ENCODE peak calls at places on chromosome 12, in four cellular contexts. R is gastrocnemius medialis, U is suprapubic skin, M is lower lobe of right lung. Y is an unnamed sample.

GRCh38 chr12:12266389-12266872 is 413 bp downstream of the LRP6 start:
- DNase-seq in R (peak; percentile 20), U (no peak), M (no peak), Y (no peak)

GRCh38 chr12:131430158-131430772 is 280.6 kb upstream of the SFSWAP start:
- DNase-seq in R (no peak), U (no peak), M (no peak), Y (no peak)

GRCh38 chr12:84553331-84554117 is 359.1 kb downstream of the SLC6A15 start:
- DNase-seq in R (no peak), U (no peak), M (no peak), Y (no peak)

GRCh38 chr12:26361964-26362363 is 166.6 kb downstream of the SSPN start:
- DNase-seq in R (no peak), U (no peak), M (no peak), Y (no peak)

GRCh38 chr12:73629893-73630872 is 907.5 kb upstream of the ATXN7L3B start:
- DNase-seq in R (no peak), U (no peak), M (no peak), Y (no peak)

GRCh38 chr12:6114476-6114870 is 10.0 kb downstream of the VWF start:
- DNase-seq in R (no peak), U (peak; percentile 71), M (no peak), Y (no peak)

GRCh38 chr12:129163861-129164260 is 310.6 kb downstream of the GLT1D1 start:
- DNase-seq in R (no peak), U (no peak), M (no peak), Y (no peak)

GRCh38 chr12:56763753-56764657 is 881 bp downstream of the HSD17B6 start:
- DNase-seq in R (no peak), U (no peak), M (no peak), Y (no peak)

GRCh38 chr12:120172053-120172452 is 22.5 kb downstream of the GCN1 start:
- DNase-seq in R (no peak), U (no peak), M (no peak), Y (no peak)

GRCh38 chr12:124678421-124678893 is 111.0 kb upstream of the NCOR2 start:
- DNase-seq in R (no peak), U (no peak), M (no peak), Y (no peak)

GRCh38 chr12:124739953-124740561 is 123.6 kb downstream of the SCARB1 start:
- DNase-seq in R (no peak), U (no peak), M (no peak), Y (no peak)

GRCh38 chr12:21301-22189 is 45.0 kb upstream of the IQSEC3 start:
- DNase-seq in R (no peak), U (peak; percentile 77), M (peak; percentile 71), Y (no peak)

GRCh38 chr12:77888611-77889010 is 57.9 kb downstream of the NAV3 start:
- DNase-seq in R (no peak), U (no peak), M (no peak), Y (no peak)

GRCh38 chr12:34292736-34293625 is 270.7 kb downstream of the ALG10 start:
- DNase-seq in R (peak; percentile 6), U (peak; percentile 64), M (peak; percentile 19), Y (no peak)

GRCh38 chr12:130872179-130873096 is 572 bp downstream of the RAN start:
- DNase-seq in R (peak; percentile 11), U (no peak), M (peak; percentile 61), Y (no peak)

GRCh38 chr12:23057571-23057970 is 432.6 kb downstream of the ETNK1 start:
- DNase-seq in R (no peak), U (no peak), M (no peak), Y (no peak)

GRCh38 chr12:11134300-11134699 is at the start of gene TAS2R30:
- DNase-seq in R (no peak), U (no peak), M (no peak), Y (no peak)

GRCh38 chr12:110622582-110622981 is 8.7 kb downstream of the TCTN1 start:
- DNase-seq in R (no peak), U (no peak), M (no peak), Y (no peak)

GRCh38 chr12:4307593-4308333 is 13.2 kb upstream of the TIGAR start:
- DNase-seq in R (peak; percentile 62), U (no peak), M (peak; percentile 67), Y (no peak)

GRCh38 chr12:57224973-57225679 is 4.4 kb upstream of the SHMT2 start:
- DNase-seq in R (no peak), U (no peak), M (peak; percentile 80), Y (no peak)

GRCh38 chr12:132606466-132606865 is 3.9 kb downstream of the LRCOL1 start:
- DNase-seq in R (no peak), U (no peak), M (no peak), Y (no peak)

GRCh38 chr12:2094597-2094996 is 41.8 kb downstream of the CACNA1C start:
- DNase-seq in R (no peak), U (no peak), M (no peak), Y (no peak)
- H3K4me1 ChIP-seq in R (no peaks in the 10 kb centered on the region), U (no peaks in the 10 kb centered on the region), M (peaks cover 10% of the 10 kb centered on the region), Y (peaks cover 46% of the 10 kb centered on the region)

DNA sequence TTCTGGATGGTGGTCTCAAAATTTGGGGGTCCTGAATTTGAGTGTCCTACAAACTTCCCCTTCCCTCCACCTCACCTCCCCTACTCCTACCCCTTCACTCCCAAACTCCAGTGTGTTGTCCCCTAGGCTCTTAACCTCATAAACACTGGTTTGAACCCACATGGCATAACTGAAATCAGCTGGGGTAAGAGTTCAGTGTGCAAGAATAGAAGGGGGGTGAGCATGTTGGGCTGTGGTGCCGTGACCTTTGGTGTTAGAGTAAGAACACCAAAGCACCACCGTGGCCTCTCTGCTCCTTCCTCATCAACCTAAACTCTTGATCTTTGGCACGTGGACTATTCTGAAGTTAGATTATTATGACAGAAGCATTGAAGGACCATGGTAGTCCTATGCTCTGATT is 11.0 kb downstream of the PCBP2 start:
- DNase-seq in R (peak; percentile 6), U (no peak), M (no peak), Y (no peak)
- H3K27me3 ChIP-seq in R (no peaks in the 10 kb centered on the region), U (no peaks in the 10 kb centered on the region), M (no peaks in the 10 kb centered on the region), Y (no peaks in the 10 kb centered on the region)

DNA sequence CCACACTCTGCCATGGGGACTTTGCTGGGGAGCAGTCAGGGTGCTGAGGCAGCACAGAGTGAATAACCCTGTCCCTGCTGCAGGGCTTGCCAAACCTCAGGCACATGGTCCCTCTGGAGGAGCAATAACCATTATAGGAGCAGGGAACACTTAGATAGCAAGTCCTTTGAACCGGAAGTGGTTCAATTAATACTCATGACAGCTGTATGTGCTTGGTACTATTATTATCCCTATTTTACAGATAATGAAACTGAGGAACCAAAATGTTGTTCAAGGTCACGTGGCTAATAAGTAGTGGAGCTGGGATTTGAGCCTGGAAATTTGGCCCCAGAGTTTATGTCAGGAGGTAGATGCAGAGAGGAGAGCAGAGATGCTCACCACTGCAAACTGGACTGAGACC is 49.0 kb downstream of the RFX4 start:
- DNase-seq in R (no peak), U (no peak), M (no peak), Y (no peak)
- H3K9me3 ChIP-seq in R (no peaks in the 10 kb centered on the region), U (no peaks in the 10 kb centered on the region), M (no peaks in the 10 kb centered on the region), Y (no peaks in the 10 kb centered on the region)

GRCh38 chr12:52197371-52198231 is 5.8 kb upstream of the KRT80 start:
- DNase-seq in R (peak; percentile 72), U (no peak), M (peak; percentile 75), Y (no peak)

GRCh38 chr12:52195065-52195730 is 3.4 kb upstream of the KRT80 start:
- DNase-seq in R (no peak), U (no peak), M (no peak), Y (no peak)

GRCh38 chr12:52191841-52192791 is at the start of gene KRT80:
- DNase-seq in R (peak; percentile 75), U (peak; percentile 91), M (peak; percentile 87), Y (no peak)

GRCh38 chr12:52190860-52191729 is 719 bp downstream of the KRT80 start:
- DNase-seq in R (no peak), U (no peak), M (no peak), Y (no peak)

GRCh38 chr12:52193991-52194390 is 2.2 kb upstream of the KRT80 start:
- DNase-seq in R (no peak), U (no peak), M (no peak), Y (no peak)
- H3K4me1 ChIP-seq in R (peaks cover 28% of the 10 kb centered on the region), U (peaks cover 59% of the 10 kb centered on the region), M (peaks cover 67% of the 10 kb centered on the region), Y (peaks cover 81% of the 10 kb centered on the region)

Y was measured in esophagus squamous epithelium.